ENCODE peak calls at places on chromosomes 3 and 15, in eight cellular contexts. C, M, E, J, X, V, B and I are unnamed samples.

GRCh38 chr15:25368855-25369254 is 70.0 kb downstream of the UBE3A start:
- DNase-seq in C (no peak), M (no peak), E (no peak), J (no peak), X (no peak), V (no peak), B (no peak), I (no peak)

GRCh38 chr15:55993804-55994539 is 560 bp upstream of the NEDD4 start:
- DNase-seq in C (peak; percentile 36), M (no peak), E (no peak), J (peak; percentile 24), X (no peak), V (peak; percentile 57), B (no peak), I (no peak)

GRCh38 chr3:113441051-113441770 is at the start of gene CFAP44:
- DNase-seq in C (no peak), M (peak; percentile 46), E (peak; percentile 62), J (peak; percentile 68), X (peak; percentile 80), V (peak; percentile 94), B (peak; percentile 89), I (peak; percentile 61)

GRCh38 chr15:35874260-35874905 is 328.4 kb upstream of the DPH6 start:
- DNase-seq in C (peak; percentile 7), M (no peak), E (no peak), J (no peak), X (no peak), V (no peak), B (no peak), I (no peak)

GRCh38 chr3:110881069-110881468 is 190.5 kb upstream of the NECTIN3 start:
- DNase-seq in C (peak; percentile 9), M (peak; percentile 89), E (peak; percentile 65), J (peak; percentile 63), X (no peak), V (no peak), B (peak; percentile 87), I (no peak)

GRCh38 chr3:126154391-126155279 is 25.8 kb downstream of the ALDH1L1 start:
- DNase-seq in C (no peak), M (no peak), E (no peak), J (no peak), X (no peak), V (peak; percentile 33), B (no peak), I (no peak)

GRCh38 chr15:62933388-62933787 is 109.2 kb upstream of the TPM1 start:
- DNase-seq in C (no peak), M (no peak), E (no peak), J (no peak), X (no peak), V (no peak), B (no peak), I (no peak)

GRCh38 chr15:41661529-41662225 is 1.5 kb downstream of the MGA start:
- DNase-seq in C (peak; percentile 73), M (peak; percentile 70), E (peak; percentile 79), J (peak; percentile 74), X (peak; percentile 87), V (peak; percentile 85), B (peak; percentile 90), I (peak; percentile 91)

GRCh38 chr15:77597804-77598453 is 34.8 kb downstream of the LINGO1 start:
- DNase-seq in C (no peak), M (no peak), E (no peak), J (no peak), X (no peak), V (no peak), B (no peak), I (no peak)

GRCh38 chr15:66580643-66581042 is 14.8 kb upstream of the LCTL start:
- DNase-seq in C (no peak), M (no peak), E (no peak), J (no peak), X (no peak), V (no peak), B (no peak), I (no peak)

GRCh38 chr3:10434938-10435336 is 70.4 kb downstream of the ATP2B2 start:
- DNase-seq in C (no peak), M (no peak), E (no peak), J (no peak), X (no peak), V (no peak), B (no peak), I (no peak)

GRCh38 chr3:13013151-13013561 is 60.1 kb downstream of the IQSEC1 start:
- DNase-seq in C (peak; percentile 77), M (no peak), E (no peak), J (no peak), X (no peak), V (no peak), B (peak; percentile 56), I (no peak)

GRCh38 chr3:13011369-13012227 is 61.6 kb downstream of the IQSEC1 start:
- DNase-seq in C (peak; percentile 69), M (peak; percentile 67), E (peak; percentile 82), J (peak; percentile 32), X (no peak), V (no peak), B (peak; percentile 73), I (no peak)

GRCh38 chr3:13010770-13011169 is 62.5 kb downstream of the IQSEC1 start:
- DNase-seq in C (no peak), M (no peak), E (no peak), J (no peak), X (no peak), V (no peak), B (no peak), I (no peak)

GRCh38 chr3:13013595-13013993 is 59.6 kb downstream of the IQSEC1 start:
- DNase-seq in C (no peak), M (no peak), E (peak; percentile 5), J (no peak), X (no peak), V (no peak), B (no peak), I (no peak)

GRCh38 chr3:13012228-13012691 is 61.0 kb downstream of the IQSEC1 start:
- DNase-seq in C (no peak), M (peak; percentile 70), E (peak; percentile 80), J (no peak), X (no peak), V (no peak), B (peak; percentile 89), I (peak; percentile 93)
- TF ChIP-seq EP300 in C (no peak), M (no peak), E (no peak), J (no peak), X (no peak), V (no peak), B (peak; percentile 51), I (no peak)

GRCh38 chr15:99504823-99505551 is 60.8 kb upstream of the MEF2A start:
- DNase-seq in C (no peak), M (no peak), E (no peak), J (peak; percentile 25), X (no peak), V (no peak), B (no peak), I (no peak)

GRCh38 chr15:99502182-99502581 is 63.6 kb upstream of the MEF2A start:
- DNase-seq in C (no peak), M (no peak), E (no peak), J (no peak), X (no peak), V (no peak), B (no peak), I (no peak)

GRCh38 chr15:99502661-99503060 is 63.1 kb upstream of the MEF2A start:
- DNase-seq in C (no peak), M (no peak), E (no peak), J (no peak), X (no peak), V (no peak), B (no peak), I (no peak)

GRCh38 chr15:99503411-99503810 is 62.4 kb upstream of the MEF2A start:
- DNase-seq in C (no peak), M (no peak), E (no peak), J (no peak), X (no peak), V (no peak), B (no peak), I (no peak)

GRCh38 chr15:99504071-99504822 is 61.5 kb upstream of the MEF2A start:
- DNase-seq in C (no peak), M (no peak), E (no peak), J (no peak), X (no peak), V (no peak), B (no peak), I (no peak)
- H3K4me1 ChIP-seq in C (peaks cover 4% of the 10 kb centered on the region), M (peaks cover 23% of the 10 kb centered on the region), E (no peaks in the 10 kb centered on the region), J (peaks cover 63% of the 10 kb centered on the region), X (peaks cover 36% of the 10 kb centered on the region), V (no peaks in the 10 kb centered on the region), B (peaks cover 13% of the 10 kb centered on the region), I (peaks cover 33% of the 10 kb centered on the region)

GRCh38 chr3:87354399-87354798 is 78.0 kb upstream of the POU1F1 start:
- DNase-seq in C (no peak), M (no peak), E (no peak), J (no peak), X (no peak), V (no peak), B (no peak), I (peak; percentile 31)

GRCh38 chr3:87361271-87361670 is 84.9 kb upstream of the POU1F1 start:
- DNase-seq in C (no peak), M (no peak), E (no peak), J (no peak), X (no peak), V (no peak), B (no peak), I (no peak)

GRCh38 chr3:87359807-87360206 is 83.4 kb upstream of the POU1F1 start:
- DNase-seq in C (no peak), M (peak; percentile 83), E (no peak), J (no peak), X (no peak), V (no peak), B (no peak), I (peak; percentile 34)

GRCh38 chr3:87359025-87359424 is 82.6 kb upstream of the POU1F1 start:
- DNase-seq in C (no peak), M (no peak), E (no peak), J (no peak), X (no peak), V (no peak), B (no peak), I (no peak)

GRCh38 chr3:87358066-87358465 is 81.7 kb upstream of the POU1F1 start:
- DNase-seq in C (no peak), M (no peak), E (no peak), J (no peak), X (no peak), V (no peak), B (no peak), I (no peak)
- TF ChIP-seq POLR2AphosphoS5 in C (no peak), M (no peak), E (no peak), J (no peak), X (no peak), V (no peak), B (no peak), I (no peak)

DNA sequence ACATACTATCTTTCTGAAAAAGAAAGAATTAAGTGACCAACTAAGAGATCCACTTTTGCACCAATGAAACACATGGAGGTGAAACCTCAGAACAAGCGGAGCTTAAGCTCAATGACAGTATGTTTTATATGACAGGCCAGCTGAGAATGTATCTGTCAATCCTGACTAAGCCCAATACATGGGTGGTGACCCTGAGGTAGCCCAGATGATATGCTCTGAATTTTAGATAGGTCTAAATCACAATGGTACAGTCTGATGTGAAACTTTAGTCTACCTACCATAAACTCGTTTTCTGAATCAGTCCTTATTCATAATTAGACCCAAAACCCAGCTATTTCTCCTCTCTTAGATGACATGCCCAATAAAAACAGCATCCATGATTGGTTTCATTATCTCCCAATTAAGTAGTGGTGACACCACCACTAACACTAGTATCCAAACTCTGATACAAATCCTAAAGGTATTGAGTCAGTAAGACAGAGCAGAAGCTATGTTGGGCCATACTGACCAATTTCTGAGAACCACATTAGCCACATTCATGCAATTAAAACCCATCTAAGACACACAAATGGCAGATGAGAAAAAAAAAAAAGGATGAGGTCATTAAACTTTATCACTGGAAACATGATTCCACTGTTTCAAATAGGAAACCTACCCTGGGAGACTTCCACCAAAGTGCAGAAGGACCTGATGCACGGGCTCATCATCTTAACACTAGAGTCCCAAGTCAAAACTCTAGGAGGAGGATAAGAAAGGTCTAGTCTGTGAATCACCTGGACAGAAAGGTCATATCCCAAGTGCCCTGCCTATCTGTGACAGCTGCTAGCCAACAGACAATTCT is 20.6 kb downstream of the CMTM6 start:
- DNase-seq in C (no peak), M (no peak), E (no peak), J (no peak), X (no peak), V (no peak), B (no peak), I (no peak)
- TF ChIP-seq EP300 in C (no peak), M (no peak), E (no peak), J (no peak), X (no peak), V (no peak), B (no peak), I (no peak)